ENCODE peak calls at places on chromosome 2, in seven cellular contexts. Z is K562, X is uterus, Y is HL-60, M is AG04450, O is left ventricle myocardium inferior, V is AG04449. I is an unnamed sample.

GRCh38 chr2:55761024-55761423 is 67.4 kb upstream of the PNPT1 start:
- DNase-seq in X (no peak), O (no peak), M (no peak), V (no peak), Z (no peak), Y (no peak), I (no peak)

GRCh38 chr2:70141754-70142589 is 48.8 kb downstream of the C2orf42 start:
- DNase-seq in M (no peak), V (no peak), Z (peak), X (no peak), O (no peak), Y (peak), I (no peak)

GRCh38 chr2:227297052-227297451 is 28.0 kb upstream of the MFF start:
- DNase-seq in M (no peak), Z (no peak), V (no peak), O (no peak), X (no peak), Y (no peak), I (no peak)

GRCh38 chr2:86224645-86225355 is 25.5 kb downstream of the MRPL35 start:
- DNase-seq in X (no peak), M (no peak), Y (no peak), V (no peak), O (no peak), Z (no peak), I (no peak)

GRCh38 chr2:200306969-200307811 is 697 bp downstream of the SPATS2L start:
- DNase-seq in X (peak), O (peak), M (no peak), Z (peak), V (no peak), Y (no peak), I (no peak)

GRCh38 chr2:27471961-27472360 is 17.6 kb downstream of the IFT172 start:
- DNase-seq in Z (peak), X (no peak), Y (no peak), M (no peak), O (no peak), V (no peak), I (no peak)

GRCh38 chr2:216857131-216857550 is 2.7 kb downstream of the TNP1 start:
- DNase-seq in X (no peak), M (peak), Y (no peak), V (peak), Z (no peak), O (no peak), I (no peak)

GRCh38 chr2:23456881-23457760 is 72.1 kb downstream of the KLHL29 start:
- DNase-seq in Y (no peak), X (no peak), M (peak), Z (no peak), O (no peak), V (no peak), I (no peak)

GRCh38 chr2:42045956-42046748 is 1.7 kb upstream of the PKDCC start:
- DNase-seq in Z (no peak), M (no peak), Y (no peak), O (no peak), V (no peak), X (no peak), I (no peak)

GRCh38 chr2:186532891-186533290 is 46.8 kb downstream of the ZC3H15 start:
- DNase-seq in Y (no peak), O (no peak), V (no peak), Z (peak), X (no peak), M (no peak), I (no peak)

GRCh38 chr2:204538179-204539009 is 6.9 kb upstream of the PARD3B start:
- DNase-seq in X (no peak), Y (no peak), V (peak), Z (peak), O (no peak), M (peak), I (no peak)

GRCh38 chr2:40783704-40784103 is 331.8 kb upstream of the SLC8A1 start:
- DNase-seq in M (no peak), V (no peak), Y (no peak), Z (no peak), O (no peak), X (no peak), I (no peak)

GRCh38 chr2:85326946-85327756 is 638 bp downstream of the TGOLN2 start:
- DNase-seq in V (no peak), M (no peak), O (peak), X (peak), Z (peak), Y (peak), I (no peak)

GRCh38 chr2:234725528-234726264 is 226.1 kb upstream of the SH3BP4 start:
- DNase-seq in M (no peak), Y (no peak), Z (no peak), X (no peak), O (no peak), V (no peak), I (no peak)

GRCh38 chr2:85794491-85795121 is 40.8 kb downstream of the ATOH8 start:
- DNase-seq in Z (no peak), O (no peak), Y (no peak), V (no peak), X (no peak), M (no peak), I (no peak)

GRCh38 chr2:182628901-182629300 is 87.2 kb upstream of the DNAJC10 start:
- DNase-seq in Y (no peak), Z (no peak), M (no peak), V (no peak), X (no peak), O (no peak), I (no peak)

GRCh38 chr2:238235856-238236255 is 4.0 kb downstream of the HES6 start:
- DNase-seq in V (no peak), O (no peak), Y (no peak), X (no peak), M (no peak), Z (no peak), I (no peak)

GRCh38 chr2:127219716-127220090 is 396 bp downstream of the CYP27C1 start:
- DNase-seq in M (no peak), V (no peak), Y (no peak), X (peak), O (no peak), Z (no peak), I (no peak)

GRCh38 chr2:113796592-113797180 is 40.2 kb upstream of the SLC35F5 start:
- DNase-seq in O (no peak), V (no peak), M (no peak), Y (no peak), Z (no peak), X (no peak), I (no peak)

GRCh38 chr2:99555410-99555809 is 65.6 kb upstream of the REV1 start:
- DNase-seq in X (no peak), V (no peak), Y (peak), O (no peak), Z (no peak), M (no peak), I (no peak)

GRCh38 chr2:71190959-71191943 is 35.7 kb downstream of the PAIP2B start:
- DNase-seq in O (no peak), Z (no peak), V (no peak), X (no peak), Y (peak), M (no peak), I (no peak)

GRCh38 chr2:25358249-25358815 is 16.6 kb upstream of the DNMT3A start:
- DNase-seq in X (no peak), M (no peak), V (no peak), O (no peak), Z (no peak), Y (no peak), I (no peak)

GRCh38 chr2:231714639-231715498 is 6.5 kb downstream of the PTMA start:
- DNase-seq in Z (peak), O (peak), M (no peak), V (no peak), Y (peak), X (peak), I (no peak)

GRCh38 chr2:31317387-31317786 is 83.4 kb downstream of the EHD3 start:
- DNase-seq in Y (no peak), M (no peak), X (no peak), Z (no peak), O (no peak), V (no peak), I (no peak)

GRCh38 chr2:217113496-217113895 is 253.6 kb upstream of the TNP1 start:
- DNase-seq in Y (no peak), O (no peak), X (no peak), V (no peak), Z (no peak), M (no peak), I (no peak)

GRCh38 chr2:240868286-240869108 is at the start of gene AGXT:
- DNase-seq in Z (no peak), Y (peak), X (peak), O (no peak), M (no peak), V (no peak), I (peak)

GRCh38 chr2:16763056-16763455 is 97.4 kb upstream of the CYRIA start:
- DNase-seq in Y (no peak), O (no peak), M (no peak), V (no peak), Z (no peak), X (no peak), I (no peak)

GRCh38 chr2:173555833-173556232 is 201.2 kb downstream of the CDCA7 start:
- DNase-seq in M (no peak), Z (no peak), X (no peak), V (no peak), O (no peak), Y (no peak), I (no peak)

GRCh38 chr2:16952368-16952767 is 286.7 kb upstream of the CYRIA start:
- DNase-seq in V (no peak), Z (no peak), X (no peak), M (no peak), O (no peak), Y (no peak), I (no peak)

GRCh38 chr2:211944572-211944971 is 594.0 kb downstream of the ERBB4 start:
- DNase-seq in M (no peak), Y (no peak), X (no peak), O (no peak), Z (no peak), V (no peak), I (no peak)

GRCh38 chr2:229695971-229696370 is 18.4 kb downstream of the DNER start:
- DNase-seq in X (no peak), Z (no peak), V (no peak), M (no peak), O (no peak), Y (no peak), I (no peak)

GRCh38 chr2:104864751-104865470 is 11.0 kb downstream of the POU3F3 start:
- DNase-seq in Z (no peak), M (no peak), V (no peak), Y (no peak), O (no peak), X (no peak), I (no peak)

GRCh38 chr2:107405261-107405660 is 421.4 kb upstream of the RGPD4 start:
- DNase-seq in O (no peak), Z (no peak), X (no peak), M (no peak), Y (no peak), V (no peak), I (no peak)

GRCh38 chr2:25521126-25521525 is 152.3 kb downstream of the DTNB start:
- DNase-seq in Z (no peak), O (no peak), X (no peak), Y (no peak), M (no peak), V (no peak), I (peak)

GRCh38 chr2:126220336-126220735 is 435.6 kb upstream of the GYPC start:
- DNase-seq in M (peak), O (no peak), X (no peak), V (no peak), Z (no peak), Y (no peak), I (no peak)

GRCh38 chr2:29322011-29322410 is 206.8 kb downstream of the CLIP4 start:
- DNase-seq in O (no peak), M (no peak), V (no peak), X (no peak), Z (no peak), Y (no peak), I (no peak)

GRCh38 chr2:109256921-109257320 is 127.9 kb downstream of the SH3RF3 start:
- DNase-seq in Y (no peak), M (no peak), O (no peak), Z (no peak), V (no peak), X (peak), I (no peak)

GRCh38 chr2:45102141-45102540 is 92.9 kb upstream of the SIX2 start:
- DNase-seq in O (no peak), M (no peak), X (no peak), Y (no peak), Z (no peak), V (no peak), I (peak)

GRCh38 chr2:45353879-45354278 is 257.2 kb downstream of the SRBD1 start:
- DNase-seq in Z (no peak), V (peak), X (no peak), Y (no peak), O (no peak), M (peak), I (peak)

GRCh38 chr2:120958623-120959366 is 223.1 kb downstream of the GLI2 start:
- DNase-seq in Y (no peak), X (no peak), M (no peak), Z (peak), O (no peak), V (no peak), I (no peak)
- TF ChIP-seq CTCF in Y (no peak), X (no peak), M (peak), Z (peak), O (no peak), V (peak), I (peak)

DNA sequence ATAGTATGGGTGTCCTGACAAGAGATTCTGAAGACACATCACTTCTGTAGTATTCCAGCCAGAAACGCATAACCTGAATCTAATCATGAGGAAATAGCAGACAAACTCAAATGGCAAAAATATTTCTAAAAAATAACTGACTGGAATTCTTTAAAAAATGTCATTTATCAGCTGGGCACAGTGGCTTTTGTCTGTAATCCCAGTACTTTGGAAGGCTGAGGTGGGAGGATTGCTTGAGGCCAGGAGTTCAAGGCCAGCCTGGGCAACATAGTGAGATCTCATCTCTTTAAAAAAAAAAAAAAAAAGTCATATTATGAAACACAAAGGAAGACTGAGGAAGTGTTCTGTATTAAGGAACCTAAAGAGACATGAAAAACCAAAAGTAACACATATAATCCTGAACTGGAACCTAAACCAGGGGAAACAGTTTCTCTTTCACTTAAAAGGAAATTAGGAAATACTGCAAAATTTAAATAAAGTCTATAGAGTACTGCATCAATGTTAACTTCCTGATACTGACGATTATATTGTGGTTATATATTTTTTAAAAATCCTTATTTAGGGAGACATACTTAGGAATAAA is 29.9 kb downstream of the SESTD1 start:
- DNase-seq in Y (no peak), O (no peak), X (no peak), Z (no peak), M (no peak), V (no peak), I (no peak)
- H3K4me3 ChIP-seq in Y (peak), O (no peak), X (no peak), Z (no peak), M (no peak), V (no peak), I (no peak)

DNA sequence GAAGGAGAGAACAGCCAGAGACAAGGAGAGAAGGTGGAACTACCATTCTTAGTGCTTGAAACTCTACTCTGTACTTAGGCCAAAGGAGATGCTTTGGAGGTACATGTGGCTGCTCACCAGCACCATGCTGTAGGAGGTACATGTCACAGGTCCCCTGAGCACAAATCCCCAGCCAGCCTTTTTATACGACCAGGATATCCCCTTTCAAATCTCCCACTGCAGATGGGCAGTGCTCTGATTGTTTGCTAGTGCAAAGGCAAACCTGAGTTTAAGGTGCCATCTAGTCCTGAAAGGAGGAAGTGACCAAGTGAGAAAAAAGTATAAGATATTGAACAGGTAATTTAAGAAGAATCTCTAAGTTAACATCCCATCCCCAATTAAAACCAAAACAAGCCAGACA is 17.1 kb upstream of the TTC21B start:
- DNase-seq in X (no peak), V (no peak), M (no peak), O (no peak), Z (no peak), Y (no peak), I (no peak)
- TF ChIP-seq CTCF in X (no peak), V (no peak), M (no peak), O (no peak), Z (no peak), Y (no peak), I (no peak)

DNA sequence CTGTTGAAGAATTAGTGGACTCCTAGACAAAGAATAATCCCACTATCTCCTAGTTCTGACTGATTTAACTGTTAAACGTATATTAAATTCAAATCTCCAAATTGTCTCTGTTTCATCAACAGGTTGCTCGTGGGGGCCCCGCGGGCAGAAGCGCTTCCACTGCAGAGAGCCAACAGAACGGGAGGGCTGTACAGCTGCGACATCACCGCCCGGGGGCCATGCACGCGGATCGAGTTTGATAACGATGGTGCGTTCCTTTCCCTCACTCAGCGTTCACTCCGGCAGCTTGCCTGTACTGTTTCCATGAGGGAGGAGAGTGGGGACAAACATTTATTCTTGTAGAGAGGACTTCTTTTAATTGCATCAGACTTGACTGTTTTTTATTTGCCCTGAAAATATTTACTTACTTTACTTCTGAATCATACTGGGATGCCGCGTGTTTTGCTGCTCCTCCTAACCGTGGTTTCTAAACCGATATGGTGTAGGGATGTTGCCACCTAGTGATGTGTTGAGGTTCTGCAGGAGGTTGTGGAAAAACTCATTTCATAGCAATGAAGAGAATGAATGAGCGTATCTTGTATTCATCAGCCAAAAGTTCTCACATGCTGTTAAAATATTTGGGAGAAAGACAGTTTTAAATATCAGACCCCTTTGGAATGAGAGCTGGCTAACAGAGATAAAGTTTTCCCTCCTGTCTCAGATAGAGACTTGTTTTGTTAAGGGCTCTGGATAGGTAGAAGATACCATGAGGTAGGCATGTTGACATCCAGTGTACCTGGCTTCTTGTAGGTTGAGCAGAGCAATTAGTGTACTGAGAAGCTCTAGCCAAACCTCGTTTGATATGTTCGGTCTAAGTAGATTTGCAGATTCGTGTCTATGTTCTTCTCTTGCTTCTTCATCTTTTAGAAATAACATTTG is 38.3 kb downstream of the ITGA6 start:
- DNase-seq in O (peak), V (peak), Y (peak), X (peak), M (peak), Z (peak), I (peak)
- H3K4me3 ChIP-seq in O (peak), V (peak), Y (no peak), X (no peak), M (peak), Z (no peak), I (peak)

I was measured in BJ.